ENCODE peak calls at places on chromosomes 5 and 9, in four cellular contexts. One of them, this sample, is unnamed.

GRCh38 chr5:139565411-139566305 is 4.5 kb downstream of the UBE2D2 start:
- DNase-seq in transverse colon: peak
- DNase-seq in prostate gland: no peak
- DNase-seq in sigmoid colon: peak
- DNase-seq in this sample: no peak

GRCh38 chr5:42784132-42784531 is 27.5 kb downstream of the CCDC152 start:
- DNase-seq in sigmoid colon: no peak
- DNase-seq in prostate gland: no peak
- DNase-seq in transverse colon: no peak
- DNase-seq in this sample: no peak

GRCh38 chr9:86614871-86615849 is 260.9 kb upstream of the TUT7 start:
- DNase-seq in sigmoid colon: no peak
- DNase-seq in transverse colon: no peak
- DNase-seq in prostate gland: no peak
- DNase-seq in this sample: no peak

GRCh38 chr9:69036319-69036718 is 767 bp downstream of the FXN start:
- DNase-seq in sigmoid colon: no peak
- DNase-seq in transverse colon: peak
- DNase-seq in prostate gland: no peak
- DNase-seq in this sample: no peak

GRCh38 chr5:56493751-56494150 is 260.6 kb upstream of the ANKRD55 start:
- DNase-seq in prostate gland: no peak
- DNase-seq in transverse colon: no peak
- DNase-seq in sigmoid colon: no peak
- DNase-seq in this sample: no peak

GRCh38 chr5:171913987-171914273 is 92.5 kb downstream of the FBXW11 start:
- DNase-seq in transverse colon: no peak
- DNase-seq in sigmoid colon: no peak
- DNase-seq in prostate gland: no peak
- DNase-seq in this sample: no peak

GRCh38 chr9:109560470-109561132 is 62.5 kb upstream of the PTPN3 start:
- DNase-seq in transverse colon: no peak
- DNase-seq in sigmoid colon: no peak
- DNase-seq in prostate gland: no peak
- DNase-seq in this sample: no peak

GRCh38 chr9:12775963-12776774 is 1.3 kb downstream of the LURAP1L start:
- DNase-seq in prostate gland: peak
- DNase-seq in transverse colon: peak
- DNase-seq in sigmoid colon: peak
- DNase-seq in this sample: peak

GRCh38 chr9:98958271-98958989 is 14.7 kb downstream of the COL15A1 start:
- DNase-seq in prostate gland: no peak
- DNase-seq in sigmoid colon: no peak
- DNase-seq in transverse colon: no peak
- DNase-seq in this sample: no peak

GRCh38 chr9:92774274-92774673 is 9.6 kb upstream of the BICD2 start:
- DNase-seq in prostate gland: no peak
- DNase-seq in sigmoid colon: no peak
- DNase-seq in transverse colon: no peak
- DNase-seq in this sample: no peak

GRCh38 chr5:82375488-82376294 is 97.5 kb upstream of the RPS23 start:
- DNase-seq in prostate gland: no peak
- DNase-seq in sigmoid colon: no peak
- DNase-seq in transverse colon: no peak
- DNase-seq in this sample: no peak

GRCh38 chr5:177378884-177379883 is 5.0 kb upstream of the SLC34A1 start:
- DNase-seq in sigmoid colon: no peak
- DNase-seq in transverse colon: no peak
- DNase-seq in prostate gland: no peak
- DNase-seq in this sample: no peak

GRCh38 chr5:123350744-123351143 is 72.5 kb downstream of the CEP120 start:
- DNase-seq in sigmoid colon: no peak
- DNase-seq in prostate gland: no peak
- DNase-seq in transverse colon: no peak
- DNase-seq in this sample: no peak

GRCh38 chr5:123351820-123352219 is 71.4 kb downstream of the CEP120 start:
- DNase-seq in transverse colon: no peak
- DNase-seq in sigmoid colon: no peak
- DNase-seq in prostate gland: no peak
- DNase-seq in this sample: no peak

GRCh38 chr5:123351315-123351714 is 71.9 kb downstream of the CEP120 start:
- DNase-seq in prostate gland: no peak
- DNase-seq in sigmoid colon: no peak
- DNase-seq in transverse colon: no peak
- DNase-seq in this sample: no peak
- TF ChIP-seq POLR2AphosphoS5 in prostate gland: no peak
- TF ChIP-seq POLR2AphosphoS5 in sigmoid colon: no peak
- TF ChIP-seq POLR2AphosphoS5 in transverse colon: no peak
- TF ChIP-seq POLR2AphosphoS5 in this sample: no peak

DNA sequence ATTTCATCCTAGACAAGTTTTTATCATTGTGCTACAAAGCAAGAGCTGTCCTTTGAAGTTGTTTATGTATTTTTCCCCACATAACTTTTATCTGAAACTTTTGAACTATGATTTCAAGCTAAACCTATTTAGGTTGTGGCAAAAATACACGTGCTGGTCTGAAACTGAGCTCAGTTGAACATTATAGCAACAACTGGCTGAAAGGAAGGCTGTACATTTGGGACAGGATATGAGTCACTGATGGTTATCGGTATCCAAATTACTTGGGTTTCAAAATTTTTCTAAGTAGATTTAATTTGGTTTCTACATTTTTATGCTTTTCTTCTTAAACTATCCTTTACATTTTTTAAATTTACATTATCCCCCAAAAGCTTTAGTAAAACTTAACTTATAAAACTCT is 627.3 kb upstream of the NUDT12 start:
- DNase-seq in prostate gland: no peak
- DNase-seq in sigmoid colon: no peak
- DNase-seq in transverse colon: no peak
- DNase-seq in this sample: no peak
- TF ChIP-seq POLR2AphosphoS5 in prostate gland: no peak
- TF ChIP-seq POLR2AphosphoS5 in sigmoid colon: no peak
- TF ChIP-seq POLR2AphosphoS5 in transverse colon: no peak
- TF ChIP-seq POLR2AphosphoS5 in this sample: no peak

GRCh38 chr9:136616307-136616635 is 46.4 kb upstream of the EGFL7 start:
- DNase-seq in sigmoid colon: no peak
- DNase-seq in transverse colon: no peak
- DNase-seq in prostate gland: no peak
- DNase-seq in this sample: no peak

GRCh38 chr9:136615631-136616306 is 46.9 kb upstream of the EGFL7 start:
- DNase-seq in sigmoid colon: no peak
- DNase-seq in transverse colon: no peak
- DNase-seq in prostate gland: no peak
- DNase-seq in this sample: no peak

GRCh38 chr9:136614967-136615623 is 47.6 kb upstream of the EGFL7 start:
- DNase-seq in sigmoid colon: no peak
- DNase-seq in prostate gland: peak
- DNase-seq in transverse colon: peak
- DNase-seq in this sample: no peak

GRCh38 chr9:136613824-136614371 is 48.8 kb upstream of the EGFL7 start:
- DNase-seq in prostate gland: no peak
- DNase-seq in sigmoid colon: no peak
- DNase-seq in transverse colon: peak
- DNase-seq in this sample: no peak

GRCh38 chr9:136614372-136614922 is 48.3 kb upstream of the EGFL7 start:
- DNase-seq in sigmoid colon: no peak
- DNase-seq in prostate gland: no peak
- DNase-seq in transverse colon: peak
- DNase-seq in this sample: no peak
- TF ChIP-seq POLR2AphosphoS5 in sigmoid colon: no peak
- TF ChIP-seq POLR2AphosphoS5 in prostate gland: no peak
- TF ChIP-seq POLR2AphosphoS5 in transverse colon: no peak
- TF ChIP-seq POLR2AphosphoS5 in this sample: no peak

GRCh38 chr5:78215565-78215964 is 78.9 kb downstream of the AP3B1 start:
- DNase-seq in transverse colon: no peak
- DNase-seq in sigmoid colon: no peak
- DNase-seq in prostate gland: no peak
- DNase-seq in this sample: no peak
- TF ChIP-seq POLR2AphosphoS5 in transverse colon: no peak
- TF ChIP-seq POLR2AphosphoS5 in sigmoid colon: no peak
- TF ChIP-seq POLR2AphosphoS5 in prostate gland: no peak
- TF ChIP-seq POLR2AphosphoS5 in this sample: no peak

DNA sequence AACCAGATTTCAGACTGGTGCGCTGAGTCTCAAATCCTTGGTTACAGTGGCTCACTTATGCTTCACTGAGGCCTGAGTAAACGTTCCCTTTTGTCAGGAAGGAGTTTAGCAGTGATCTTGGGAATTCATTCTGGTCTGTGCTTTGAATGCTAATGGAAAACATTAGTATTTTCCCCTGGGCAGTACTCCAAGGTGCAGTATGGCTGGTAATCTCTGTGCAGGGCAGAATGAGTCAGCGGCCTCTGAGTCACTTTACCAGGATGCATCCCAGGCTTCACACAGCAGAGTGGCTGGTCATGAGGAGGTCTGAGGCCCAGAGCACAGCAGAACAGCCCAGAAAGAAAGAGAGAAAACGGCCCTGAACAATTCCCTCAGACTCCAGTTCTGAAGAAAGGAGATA is 54.0 kb downstream of the PCA3 start:
- DNase-seq in sigmoid colon: peak
- DNase-seq in transverse colon: peak
- DNase-seq in prostate gland: peak
- DNase-seq in this sample: peak
- TF ChIP-seq POLR2AphosphoS5 in sigmoid colon: peak
- TF ChIP-seq POLR2AphosphoS5 in transverse colon: peak
- TF ChIP-seq POLR2AphosphoS5 in prostate gland: peak
- TF ChIP-seq POLR2AphosphoS5 in this sample: no peak

DNA sequence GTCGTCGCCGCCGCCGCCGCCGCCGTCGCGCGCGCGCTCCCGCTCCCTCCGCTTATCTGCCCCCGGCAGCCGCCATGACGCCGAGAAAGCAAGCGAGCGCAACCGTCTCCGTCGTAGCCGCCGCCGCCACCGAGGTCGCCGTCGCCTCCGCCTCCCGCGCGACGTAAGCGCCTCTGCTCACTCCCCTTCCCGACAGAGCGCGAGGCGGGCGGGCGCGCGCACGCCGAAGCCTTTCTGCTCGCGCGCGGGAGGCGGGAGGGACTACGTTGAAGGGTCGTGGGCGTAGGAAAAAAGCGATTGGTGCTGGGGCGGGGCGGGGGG is at the start of gene CHD1:
- DNase-seq in transverse colon: peak
- DNase-seq in sigmoid colon: peak
- DNase-seq in prostate gland: peak
- DNase-seq in this sample: peak
- TF ChIP-seq POLR2AphosphoS5 in transverse colon: peak
- TF ChIP-seq POLR2AphosphoS5 in sigmoid colon: peak
- TF ChIP-seq POLR2AphosphoS5 in prostate gland: peak
- TF ChIP-seq POLR2AphosphoS5 in this sample: peak

GRCh38 chr9:127035423-127035822 is 87.0 kb downstream of the ANGPTL2 start:
- DNase-seq in transverse colon: peak
- DNase-seq in prostate gland: no peak
- DNase-seq in sigmoid colon: peak
- DNase-seq in this sample: no peak
- TF ChIP-seq POLR2AphosphoS5 in transverse colon: peak
- TF ChIP-seq POLR2AphosphoS5 in prostate gland: no peak
- TF ChIP-seq POLR2AphosphoS5 in sigmoid colon: peak
- TF ChIP-seq POLR2AphosphoS5 in this sample: no peak

This sample was measured in suprapubic skin.